ENCODE peak calls at places on chromosome 15, in four cellular contexts. N is hypothalamus, D is AG09309, V is NB4. C is an unnamed sample.

GRCh38 chr15:68374346-68374745 is 57.6 kb downstream of the ITGA11 start:
- DNase-seq in N (no peak), D (no peak), V (no peak), C (no peak)

GRCh38 chr15:38176155-38176554 is 76.5 kb upstream of the SPRED1 start:
- DNase-seq in N (no peak), V (peak; percentile 4), D (peak; percentile 33), C (peak; percentile 19)

GRCh38 chr15:88454867-88455810 is 12.0 kb downstream of the MRPL46 start:
- DNase-seq in D (peak; percentile 25), V (peak; percentile 70), N (peak; percentile 53), C (peak; percentile 66)

GRCh38 chr15:78455749-78456148 is 17.7 kb downstream of the IREB2 start:
- DNase-seq in N (no peak), V (no peak), D (no peak), C (no peak)

GRCh38 chr15:78415284-78415683 is 22.7 kb upstream of the IREB2 start:
- DNase-seq in V (peak; percentile 31), N (no peak), D (no peak), C (peak; percentile 24)

GRCh38 chr15:90762109-90762508 is 45.0 kb downstream of the BLM start:
- DNase-seq in V (peak; percentile 94), D (peak; percentile 37), N (no peak), C (no peak)

GRCh38 chr15:50773389-50773788 is 7.9 kb upstream of the SPPL2A start:
- DNase-seq in N (no peak), D (no peak), V (no peak), C (no peak)

GRCh38 chr15:23823508-23823907 is 136.4 kb upstream of the NDN start:
- DNase-seq in N (no peak), D (no peak), V (peak; percentile 56), C (no peak)

GRCh38 chr15:68258684-68259083 is 18.9 kb upstream of the FEM1B start:
- DNase-seq in N (no peak), V (peak; percentile 53), D (no peak), C (no peak)

GRCh38 chr15:27686376-27686775 is 412.7 kb downstream of the OCA2 start:
- DNase-seq in D (no peak), V (no peak), N (no peak), C (no peak)

GRCh38 chr15:99452010-99452409 is 113.8 kb upstream of the MEF2A start:
- DNase-seq in V (no peak), D (no peak), N (no peak), C (no peak)

GRCh38 chr15:51280838-51281237 is 57.6 kb downstream of the CYP19A1 start:
- DNase-seq in D (no peak), V (no peak), N (no peak), C (no peak)

GRCh38 chr15:26766262-26766661 is 6.6 kb downstream of the GABRB3 start:
- DNase-seq in D (no peak), N (no peak), V (no peak), C (no peak)

GRCh38 chr15:39180494-39180930 is 400.4 kb upstream of the THBS1 start:
- DNase-seq in D (peak; percentile 80), N (no peak), V (no peak), C (no peak)

GRCh38 chr15:31573759-31574158 is 247.1 kb downstream of the KLF13 start:
- DNase-seq in D (no peak), N (no peak), V (no peak), C (no peak)

GRCh38 chr15:92610101-92610520 is 45.5 kb downstream of the FAM174B start:
- DNase-seq in D (no peak), N (no peak), V (no peak), C (no peak)

GRCh38 chr15:36737430-36737891 is 158.0 kb downstream of the CDIN1 start:
- DNase-seq in D (peak; percentile 3), N (no peak), V (no peak), C (peak; percentile 25)

GRCh38 chr15:65824941-65825544 is 33.0 kb upstream of the DENND4A start:
- DNase-seq in V (no peak), D (no peak), N (no peak), C (no peak)

GRCh38 chr15:38130739-38131498 is 121.7 kb upstream of the SPRED1 start:
- DNase-seq in N (peak; percentile 59), V (peak; percentile 92), D (peak; percentile 98), C (peak; percentile 6)

GRCh38 chr15:52124270-52124878 is 11.8 kb upstream of the BCL2L10 start:
- DNase-seq in V (no peak), D (no peak), N (no peak), C (no peak)

GRCh38 chr15:57329582-57330367 is 46.5 kb upstream of the CGNL1 start:
- DNase-seq in V (peak; percentile 86), D (no peak), N (no peak), C (no peak)

GRCh38 chr15:66046751-66047150 is 177.5 kb downstream of the RAB11A start:
- DNase-seq in D (no peak), V (no peak), N (no peak), C (no peak)

GRCh38 chr15:62035256-62035908 is 24.9 kb downstream of the VPS13C start:
- DNase-seq in V (no peak), D (peak; percentile 18), N (no peak), C (peak; percentile 22)

GRCh38 chr15:64144565-64145281 is 6.8 kb upstream of the SNX22 start:
- DNase-seq in N (no peak), V (no peak), D (no peak), C (no peak)

GRCh38 chr15:64930778-64931240 is 19.1 kb downstream of the ANKDD1A start:
- DNase-seq in D (no peak), V (no peak), N (no peak), C (peak; percentile 57)

GRCh38 chr15:69321041-69321554 is 22.4 kb downstream of the PAQR5 start:
- DNase-seq in N (no peak), V (no peak), D (no peak), C (no peak)

GRCh38 chr15:88918738-88919137 is 5.6 kb upstream of the MFGE8 start:
- DNase-seq in D (peak; percentile 99), N (no peak), V (peak; percentile 76), C (peak; percentile 83)

GRCh38 chr15:91369823-91370222 is 269.8 kb downstream of the SV2B start:
- DNase-seq in V (peak; percentile 68), D (no peak), N (no peak), C (no peak)

GRCh38 chr15:40815042-40815678 is 7.9 kb upstream of the DNAJC17 start:
- DNase-seq in D (no peak), N (peak; percentile 16), V (no peak), C (no peak)

GRCh38 chr15:70252936-70253280 is 155.2 kb upstream of the TLE3 start:
- DNase-seq in D (no peak), N (no peak), V (no peak), C (no peak)

GRCh38 chr15:43048935-43049334 is 56.9 kb downstream of the UBR1 start:
- DNase-seq in V (no peak), D (no peak), N (no peak), C (no peak)